ENCODE peak calls at places on chromosomes 1 and 21, in nine cellular contexts. A, D, V, Y, M, H, L, S and C are unnamed samples.

GRCh38 chr1:85577421-85578320 is 2.9 kb upstream of the CCN1 start:
- DNase-seq in Y (no peak), V (peak; percentile 8), S (no peak), L (peak; percentile 82), D (peak; percentile 80), H (peak; percentile 92), A (no peak), M (peak; percentile 86), C (no peak)

GRCh38 chr1:245090491-245091090 is 64.2 kb upstream of the KIF26B start:
- DNase-seq in S (no peak), Y (no peak), M (no peak), L (no peak), H (no peak), D (no peak), V (no peak), A (no peak), C (no peak)

GRCh38 chr1:19073311-19074186 is 117.1 kb upstream of the IFFO2 start:
- DNase-seq in D (no peak), Y (no peak), L (no peak), M (no peak), V (no peak), H (no peak), A (no peak), S (no peak), C (no peak)

GRCh38 chr1:221478050-221478949 is 263.6 kb downstream of the DUSP10 start:
- DNase-seq in L (peak; percentile 93), H (no peak), M (peak; percentile 82), Y (peak; percentile 44), D (peak; percentile 85), S (peak; percentile 33), A (peak; percentile 87), V (peak; percentile 74), C (peak; percentile 82)

GRCh38 chr1:172638885-172639831 is 19.7 kb upstream of the FASLG start:
- DNase-seq in D (no peak), L (peak; percentile 99), V (peak; percentile 90), Y (peak; percentile 59), A (peak; percentile 94), M (no peak), H (no peak), S (peak; percentile 58), C (peak; percentile 96)

GRCh38 chr1:4690951-4691675 is 36.7 kb downstream of the AJAP1 start:
- DNase-seq in H (no peak), V (no peak), Y (no peak), A (no peak), S (no peak), M (no peak), D (no peak), L (peak; percentile 6), C (no peak)

GRCh38 chr1:223349241-223349640 is 14.7 kb downstream of the SUSD4 start:
- DNase-seq in A (no peak), D (no peak), H (no peak), L (no peak), Y (no peak), S (no peak), V (no peak), M (no peak), C (no peak)

GRCh38 chr1:226349801-226350503 is 41.0 kb upstream of the LIN9 start:
- DNase-seq in L (no peak), S (no peak), Y (no peak), V (no peak), D (no peak), M (no peak), A (no peak), H (no peak), C (no peak)

GRCh38 chr1:86258106-86258505 is 101.5 kb upstream of the COL24A1 start:
- DNase-seq in L (peak; percentile 19), S (no peak), Y (no peak), V (no peak), D (no peak), A (no peak), H (no peak), M (no peak), C (peak; percentile 7)

GRCh38 chr1:192878249-192878648 is 69.4 kb downstream of the RGS2 start:
- DNase-seq in V (no peak), H (no peak), M (no peak), S (no peak), D (no peak), Y (no peak), L (no peak), A (no peak), C (peak; percentile 75)

GRCh38 chr1:159598196-159598595 is 10.6 kb downstream of the APCS start:
- DNase-seq in H (no peak), V (no peak), Y (no peak), M (no peak), A (peak; percentile 95), S (no peak), D (no peak), L (peak; percentile 97), C (peak; percentile 94)

GRCh38 chr1:109618614-109619404 is 607 bp downstream of the GNAT2 start:
- DNase-seq in H (no peak), A (no peak), M (no peak), V (no peak), Y (no peak), S (no peak), D (peak; percentile 43), L (no peak), C (no peak)

GRCh38 chr1:202605515-202605914 is 104.7 kb downstream of the SYT2 start:
- DNase-seq in S (no peak), M (no peak), V (no peak), L (no peak), Y (no peak), H (no peak), D (no peak), A (no peak), C (no peak)

GRCh38 chr21:44539991-44540666 is at the start of gene KRTAP10-1:
- DNase-seq in Y (no peak), L (no peak), D (no peak), H (peak; percentile 31), S (no peak), V (no peak), A (no peak), M (peak; percentile 78), C (no peak)

GRCh38 chr1:3219005-3219724 is 150.2 kb downstream of the PRDM16 start:
- DNase-seq in M (no peak), H (no peak), Y (no peak), A (no peak), V (no peak), L (no peak), S (no peak), D (no peak), C (peak; percentile 52)

GRCh38 chr1:28812669-28813468 is 899 bp downstream of the OPRD1 start:
- DNase-seq in L (no peak), S (no peak), Y (no peak), D (no peak), A (no peak), H (no peak), M (no peak), V (no peak), C (no peak)

GRCh38 chr1:29808141-29808995 is 572.0 kb downstream of the PTPRU start:
- DNase-seq in H (no peak), D (peak; percentile 25), A (no peak), V (no peak), S (no peak), L (no peak), M (peak; percentile 59), Y (no peak), C (no peak)

GRCh38 chr1:221987860-221988520 is 246.1 kb upstream of the DUSP10 start:
- DNase-seq in V (no peak), D (peak; percentile 38), M (no peak), H (peak; percentile 82), A (peak; percentile 59), Y (no peak), S (no peak), L (peak; percentile 91), C (peak; percentile 35)

GRCh38 chr1:89483010-89483756 is 41.4 kb upstream of the LRRC8B start:
- DNase-seq in H (no peak), Y (peak; percentile 76), D (peak; percentile 87), L (peak; percentile 80), A (peak; percentile 64), S (peak; percentile 62), M (peak; percentile 80), V (peak; percentile 93), C (peak; percentile 86)

GRCh38 chr21:29342394-29342957 is 43.8 kb downstream of the BACH1 start:
- DNase-seq in D (no peak), V (peak; percentile 60), H (no peak), M (peak; percentile 90), Y (no peak), L (peak; percentile 93), S (no peak), A (peak; percentile 69), C (peak; percentile 98)

GRCh38 chr1:64474639-64475038 is 4.7 kb downstream of the CACHD1 start:
- DNase-seq in S (no peak), V (no peak), L (no peak), M (no peak), D (peak; percentile 47), A (no peak), H (peak; percentile 91), Y (no peak), C (peak; percentile 28)

GRCh38 chr21:33976980-33977720 is 61.5 kb upstream of the ATP5PO start:
- DNase-seq in S (no peak), M (no peak), Y (no peak), H (no peak), L (no peak), A (no peak), V (no peak), D (no peak), C (no peak)